ENCODE peak calls at places on chromosomes 11 and 22, in nine cellular contexts. H is hepatocyte, L is GM23338, U is PC-3, B is HCT116, J is GM23248, O is neural progenitor cell, A is SK-N-SH, K is MM.1S. M is an unnamed sample.

GRCh38 chr11:130315354-130315970 is 745 bp upstream of the ZBTB44 start:
- DNase-seq in U (no peak), A (peak), B (no peak), J (no peak), H (peak), K (peak), L (peak), O (peak), M (peak)

GRCh38 chr11:85694385-85694980 is 8.5 kb upstream of the CCDC89 start:
- DNase-seq in B (peak), L (peak), H (peak), J (peak), U (peak), O (peak), K (peak), A (peak), M (peak)

GRCh38 chr11:15815246-15816209 is 540.8 kb downstream of the SOX6 start:
- DNase-seq in B (no peak), J (peak), H (no peak), A (no peak), O (no peak), K (no peak), U (no peak), L (no peak), M (no peak)

GRCh38 chr11:128879817-128880216 is 11.3 kb upstream of the KCNJ5 start:
- DNase-seq in H (no peak), B (no peak), U (no peak), A (no peak), K (no peak), J (peak), L (peak), O (no peak), M (no peak)

GRCh38 chr22:17638182-17638431 is 450 bp upstream of the BCL2L13 start:
- DNase-seq in K (no peak), U (no peak), J (peak), O (no peak), B (no peak), H (no peak), A (no peak), L (peak), M (peak)

GRCh38 chr11:111631666-111632039 is 29.4 kb downstream of the SIK2 start:
- DNase-seq in J (peak), O (no peak), H (no peak), U (peak), L (no peak), A (no peak), K (peak), B (no peak), M (no peak)

GRCh38 chr11:128503231-128503991 is 83.9 kb downstream of the ETS1 start:
- DNase-seq in L (no peak), J (peak), K (no peak), O (no peak), U (no peak), H (peak), B (no peak), A (no peak), M (no peak)

GRCh38 chr22:20647586-20648305 is 126.2 kb upstream of the SERPIND1 start:
- DNase-seq in J (no peak), K (no peak), U (no peak), B (no peak), L (no peak), H (no peak), O (no peak), A (no peak), M (no peak)

GRCh38 chr11:128835741-128836410 is 31.2 kb downstream of the KCNJ1 start:
- DNase-seq in A (no peak), U (no peak), K (no peak), L (peak), O (no peak), H (peak), B (no peak), J (no peak), M (no peak)

GRCh38 chr22:42070517-42071422 is at the start of gene NAGA:
- DNase-seq in A (peak), O (peak), L (peak), K (peak), H (peak), B (peak), J (peak), U (peak), M (peak)

GRCh38 chr11:7551571-7551970 is 37.8 kb downstream of the PPFIBP2 start:
- DNase-seq in L (no peak), J (peak), O (no peak), H (no peak), A (no peak), U (no peak), B (no peak), K (no peak), M (no peak)

GRCh38 chr11:69904331-69905201 is 85.3 kb upstream of the FGF3 start:
- DNase-seq in L (no peak), J (no peak), U (no peak), B (no peak), A (no peak), O (no peak), H (no peak), K (no peak), M (no peak)

GRCh38 chr11:34423300-34423699 is 15.4 kb upstream of the CAT start:
- DNase-seq in J (no peak), B (no peak), K (no peak), L (no peak), U (no peak), A (no peak), O (no peak), H (no peak), M (no peak)
- TF ChIP-seq EZH2phosphoT487 in J (no peak), B (no peak), K (no peak), L (no peak), U (no peak), A (no peak), O (no peak), H (no peak), M (no peak)

DNA sequence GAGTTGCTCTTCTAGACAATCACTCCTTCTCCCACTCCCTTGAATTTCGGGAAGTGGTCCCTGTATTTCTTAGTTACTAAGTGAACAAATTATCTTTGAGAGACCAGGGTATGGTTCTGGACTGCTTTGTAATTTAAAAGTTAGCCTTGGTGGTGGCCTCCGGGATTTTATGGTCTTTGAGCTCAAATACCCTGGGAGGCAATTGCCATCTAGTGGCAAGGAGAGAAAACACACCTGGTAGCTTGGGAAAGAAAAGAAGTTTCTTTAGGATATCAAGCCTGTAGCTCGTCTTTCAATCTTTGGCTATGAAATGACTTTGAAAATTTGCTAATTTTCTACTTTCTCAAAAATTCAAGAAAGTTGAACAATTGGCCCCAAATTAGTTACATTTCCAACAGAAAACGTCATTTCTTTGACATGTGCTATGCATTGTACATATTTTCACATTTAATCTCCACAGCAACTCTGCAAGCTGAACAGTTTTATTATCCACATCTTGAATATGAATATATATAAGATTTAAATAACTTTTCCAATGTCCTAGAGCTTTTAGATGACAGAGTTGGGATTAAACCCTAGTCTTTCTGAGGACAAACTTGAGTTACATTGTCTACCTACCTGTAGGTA is 39.1 kb downstream of the MMP27 start:
- DNase-seq in B (peak), L (peak), H (peak), A (peak), J (peak), U (peak), K (peak), O (peak), M (peak)
- TF ChIP-seq EZH2phosphoT487 in B (no peak), L (no peak), H (no peak), A (no peak), J (no peak), U (no peak), K (no peak), O (no peak), M (no peak)

GRCh38 chr22:38937036-38937435 is 20.4 kb upstream of the APOBEC3A start:
- DNase-seq in A (no peak), J (no peak), K (no peak), O (no peak), H (no peak), B (no peak), L (no peak), U (no peak), M (no peak)

GRCh38 chr22:38937541-38937940 is 19.9 kb upstream of the APOBEC3A start:
- DNase-seq in A (no peak), K (no peak), B (no peak), H (no peak), L (no peak), J (no peak), U (no peak), O (no peak), M (no peak)

GRCh38 chr22:38935616-38936015 is 21.8 kb upstream of the APOBEC3A start:
- DNase-seq in A (no peak), J (no peak), B (no peak), L (no peak), H (no peak), U (no peak), K (no peak), O (no peak), M (no peak)

GRCh38 chr22:38936562-38936961 is 20.8 kb upstream of the APOBEC3A start:
- DNase-seq in K (no peak), U (no peak), A (no peak), J (no peak), B (no peak), H (no peak), O (no peak), L (no peak), M (no peak)

GRCh38 chr22:38935023-38935422 is 22.4 kb upstream of the APOBEC3A start:
- DNase-seq in H (no peak), B (no peak), A (no peak), O (no peak), J (no peak), U (peak), K (no peak), L (no peak), M (no peak)
- TF ChIP-seq EZH2phosphoT487 in H (no peak), B (no peak), A (no peak), O (no peak), J (no peak), U (no peak), K (no peak), L (no peak), M (no peak)

GRCh38 chr22:22342697-22343602 is 98.4 kb downstream of the VPREB1 start:
- DNase-seq in A (peak), L (peak), B (peak), U (peak), O (peak), J (peak), K (peak), H (peak), M (peak)
- TF ChIP-seq EZH2phosphoT487 in A (no peak), L (no peak), B (no peak), U (no peak), O (no peak), J (no peak), K (no peak), H (no peak), M (no peak)

DNA sequence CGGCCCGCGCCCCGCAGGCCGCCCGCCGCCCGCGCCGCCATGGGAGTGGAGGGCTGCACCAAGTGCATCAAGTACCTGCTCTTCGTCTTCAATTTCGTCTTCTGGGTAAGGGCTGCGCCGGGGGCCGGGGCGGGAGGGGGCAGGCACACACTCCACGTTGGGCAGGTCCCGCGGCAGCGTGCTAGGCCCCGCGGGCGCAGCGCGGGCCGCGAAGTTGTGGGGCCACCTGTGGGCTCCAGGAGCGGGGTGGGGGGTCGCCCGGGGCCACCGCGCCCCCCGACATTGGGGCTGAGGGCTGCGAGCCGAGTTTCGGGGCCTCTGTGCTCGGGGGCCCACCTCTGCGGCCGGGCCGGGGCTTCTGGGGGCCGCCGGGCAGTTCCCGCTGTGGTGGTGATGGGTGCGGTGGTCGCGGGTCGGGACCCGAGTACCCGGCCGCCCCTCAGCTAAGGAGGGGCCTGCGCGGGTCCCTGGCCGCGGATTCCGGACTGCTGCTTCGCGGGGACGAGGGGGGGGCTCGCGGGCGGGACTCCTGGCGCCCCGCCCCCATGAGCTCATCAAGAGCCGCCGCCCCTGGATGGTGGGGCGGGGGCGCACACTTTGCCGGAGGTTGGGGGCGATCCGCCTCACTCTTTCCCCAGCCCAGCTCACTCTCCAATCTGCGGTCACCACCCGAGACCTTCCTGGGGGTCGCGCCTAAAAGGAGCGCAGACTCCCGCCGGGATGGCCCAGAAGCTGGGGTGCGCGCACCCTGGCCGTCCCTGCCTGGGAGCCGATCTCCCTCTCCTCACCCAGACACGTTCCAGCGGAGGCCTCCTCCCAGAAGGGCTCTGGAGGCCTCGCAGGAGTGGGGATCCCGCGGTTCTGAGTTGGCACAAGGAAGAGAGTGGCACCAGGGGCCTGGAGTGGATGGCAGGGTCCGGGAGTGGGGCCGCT is 667 bp downstream of the CD81 start:
- DNase-seq in U (peak), H (peak), B (no peak), O (peak), A (peak), L (peak), K (no peak), J (peak), M (peak)
- TF ChIP-seq EZH2phosphoT487 in U (no peak), H (no peak), B (no peak), O (no peak), A (no peak), L (no peak), K (no peak), J (no peak), M (no peak)

M was measured in OCI-LY7.